ENCODE peak calls at places on chromosomes 12 and 14, in six cellular contexts. S, J, Q, A, U and V are unnamed samples.

GRCh38 chr14:103861413-103862392 is 14.3 kb upstream of the PPP1R13B start:
- DNase-seq in S (no peak), J (no peak), Q (no peak), A (no peak), U (peak; percentile 58), V (no peak)

GRCh38 chr12:53738834-53739284 is 11.6 kb upstream of the CALCOCO1 start:
- DNase-seq in S (no peak), J (no peak), Q (no peak), A (no peak), U (no peak), V (no peak)

GRCh38 chr12:90543841-90544240 is 411.1 kb downstream of the CCER1 start:
- DNase-seq in S (no peak), J (no peak), Q (no peak), A (no peak), U (no peak), V (no peak)

GRCh38 chr12:98417303-98417702 is 98.1 kb upstream of the TMPO start:
- DNase-seq in S (no peak), J (no peak), Q (no peak), A (no peak), U (no peak), V (no peak)

GRCh38 chr14:101198398-101199027 is 295.0 kb upstream of the RTL1 start:
- DNase-seq in S (peak; percentile 56), J (no peak), Q (peak; percentile 14), A (no peak), U (no peak), V (no peak)

GRCh38 chr14:26282578-26282977 is 315.3 kb downstream of the NOVA1 start:
- DNase-seq in S (no peak), J (no peak), Q (no peak), A (no peak), U (no peak), V (no peak)

GRCh38 chr12:88575361-88575959 is 4.8 kb downstream of the KITLG start:
- DNase-seq in S (no peak), J (no peak), Q (no peak), A (no peak), U (no peak), V (no peak)

GRCh38 chr12:40117818-40118217 is 11.9 kb upstream of the SLC2A13 start:
- DNase-seq in S (no peak), J (no peak), Q (no peak), A (no peak), U (no peak), V (no peak)